ENCODE peak calls at places on chromosomes 3 and 15, in ten cellular contexts. One of them, this sample, is unnamed.
A peak's percentile ranks its signal among the peaks of the same experiment; 100 is the strongest.

GRCh38 chr15:80915462-80915861 is 74.2 kb downstream of the MESD start:
- DNase-seq in naive thymus-derived CD8-positive, alpha-beta T cell: no peak
- DNase-seq in activated CD8-positive, alpha-beta memory T cell treated with anti-CD3 and anti-CD28 coated beads, Interleukin-2, amount 50 U/mL, for 48 hours: no peak
- DNase-seq in stimulated activated CD4-positive, alpha-beta T cell treated with anti-CD3 and anti-CD28 coated beads, Interleukin-15, amount 100 ng/mL, for 1 hour: no peak
- DNase-seq in HS-27A: no peak
- DNase-seq in activated B cell treated with CpG ODN at 0.5 μM for 24 hours: no peak
- DNase-seq in NCI-H1105 treated with DMSO at 0.1 percent for 48 hours: no peak
- DNase-seq in body of pancreas: no peak
- DNase-seq in GM23248: no peak
- DNase-seq in mammary epithelial cell: no peak
- DNase-seq in this sample: no peak

GRCh38 chr3:110608566-110608965 is 463.1 kb upstream of the NECTIN3 start:
- DNase-seq in naive thymus-derived CD8-positive, alpha-beta T cell: no peak
- DNase-seq in activated CD8-positive, alpha-beta memory T cell treated with anti-CD3 and anti-CD28 coated beads, Interleukin-2, amount 50 U/mL, for 48 hours: no peak
- DNase-seq in stimulated activated CD4-positive, alpha-beta T cell treated with anti-CD3 and anti-CD28 coated beads, Interleukin-15, amount 100 ng/mL, for 1 hour: no peak
- DNase-seq in HS-27A: peak; percentile 53
- DNase-seq in activated B cell treated with CpG ODN at 0.5 μM for 24 hours: no peak
- DNase-seq in NCI-H1105 treated with DMSO at 0.1 percent for 48 hours: no peak
- DNase-seq in body of pancreas: no peak
- DNase-seq in GM23248: peak; percentile 27
- DNase-seq in mammary epithelial cell: no peak
- DNase-seq in this sample: no peak

GRCh38 chr3:31760654-31761053 is 220.4 kb downstream of the OSBPL10 start:
- DNase-seq in naive thymus-derived CD8-positive, alpha-beta T cell: no peak
- DNase-seq in activated CD8-positive, alpha-beta memory T cell treated with anti-CD3 and anti-CD28 coated beads, Interleukin-2, amount 50 U/mL, for 48 hours: no peak
- DNase-seq in stimulated activated CD4-positive, alpha-beta T cell treated with anti-CD3 and anti-CD28 coated beads, Interleukin-15, amount 100 ng/mL, for 1 hour: no peak
- DNase-seq in HS-27A: no peak
- DNase-seq in activated B cell treated with CpG ODN at 0.5 μM for 24 hours: no peak
- DNase-seq in NCI-H1105 treated with DMSO at 0.1 percent for 48 hours: no peak
- DNase-seq in body of pancreas: no peak
- DNase-seq in GM23248: no peak
- DNase-seq in mammary epithelial cell: no peak
- DNase-seq in this sample: no peak

GRCh38 chr3:127792664-127793292 is 29.5 kb downstream of the MGLL start:
- DNase-seq in naive thymus-derived CD8-positive, alpha-beta T cell: no peak
- DNase-seq in activated CD8-positive, alpha-beta memory T cell treated with anti-CD3 and anti-CD28 coated beads, Interleukin-2, amount 50 U/mL, for 48 hours: no peak
- DNase-seq in stimulated activated CD4-positive, alpha-beta T cell treated with anti-CD3 and anti-CD28 coated beads, Interleukin-15, amount 100 ng/mL, for 1 hour: no peak
- DNase-seq in HS-27A: peak; percentile 98
- DNase-seq in activated B cell treated with CpG ODN at 0.5 μM for 24 hours: no peak
- DNase-seq in NCI-H1105 treated with DMSO at 0.1 percent for 48 hours: no peak
- DNase-seq in body of pancreas: peak; percentile 45
- DNase-seq in GM23248: peak; percentile 83
- DNase-seq in mammary epithelial cell: peak; percentile 38
- DNase-seq in this sample: no peak

GRCh38 chr3:183061431-183062172 is 37.7 kb downstream of the MCCC1 start:
- DNase-seq in naive thymus-derived CD8-positive, alpha-beta T cell: no peak
- DNase-seq in activated CD8-positive, alpha-beta memory T cell treated with anti-CD3 and anti-CD28 coated beads, Interleukin-2, amount 50 U/mL, for 48 hours: no peak
- DNase-seq in stimulated activated CD4-positive, alpha-beta T cell treated with anti-CD3 and anti-CD28 coated beads, Interleukin-15, amount 100 ng/mL, for 1 hour: no peak
- DNase-seq in HS-27A: no peak
- DNase-seq in activated B cell treated with CpG ODN at 0.5 μM for 24 hours: no peak
- DNase-seq in NCI-H1105 treated with DMSO at 0.1 percent for 48 hours: no peak
- DNase-seq in body of pancreas: no peak
- DNase-seq in GM23248: no peak
- DNase-seq in mammary epithelial cell: no peak
- DNase-seq in this sample: no peak

GRCh38 chr3:140505256-140505655 is 172.6 kb upstream of the TRIM42 start:
- DNase-seq in naive thymus-derived CD8-positive, alpha-beta T cell: no peak
- DNase-seq in activated CD8-positive, alpha-beta memory T cell treated with anti-CD3 and anti-CD28 coated beads, Interleukin-2, amount 50 U/mL, for 48 hours: no peak
- DNase-seq in stimulated activated CD4-positive, alpha-beta T cell treated with anti-CD3 and anti-CD28 coated beads, Interleukin-15, amount 100 ng/mL, for 1 hour: no peak
- DNase-seq in HS-27A: no peak
- DNase-seq in activated B cell treated with CpG ODN at 0.5 μM for 24 hours: no peak
- DNase-seq in NCI-H1105 treated with DMSO at 0.1 percent for 48 hours: no peak
- DNase-seq in body of pancreas: no peak
- DNase-seq in GM23248: no peak
- DNase-seq in mammary epithelial cell: peak; percentile 78
- DNase-seq in this sample: no peak

GRCh38 chr3:144470646-144471045 is 499.0 kb downstream of the DIPK2A start:
- DNase-seq in naive thymus-derived CD8-positive, alpha-beta T cell: no peak
- DNase-seq in activated CD8-positive, alpha-beta memory T cell treated with anti-CD3 and anti-CD28 coated beads, Interleukin-2, amount 50 U/mL, for 48 hours: no peak
- DNase-seq in stimulated activated CD4-positive, alpha-beta T cell treated with anti-CD3 and anti-CD28 coated beads, Interleukin-15, amount 100 ng/mL, for 1 hour: no peak
- DNase-seq in HS-27A: no peak
- DNase-seq in activated B cell treated with CpG ODN at 0.5 μM for 24 hours: no peak
- DNase-seq in NCI-H1105 treated with DMSO at 0.1 percent for 48 hours: no peak
- DNase-seq in body of pancreas: no peak
- DNase-seq in GM23248: no peak
- DNase-seq in mammary epithelial cell: no peak
- DNase-seq in this sample: no peak

GRCh38 chr3:24373198-24373959 is 121.3 kb downstream of the THRB start:
- DNase-seq in naive thymus-derived CD8-positive, alpha-beta T cell: no peak
- DNase-seq in activated CD8-positive, alpha-beta memory T cell treated with anti-CD3 and anti-CD28 coated beads, Interleukin-2, amount 50 U/mL, for 48 hours: no peak
- DNase-seq in stimulated activated CD4-positive, alpha-beta T cell treated with anti-CD3 and anti-CD28 coated beads, Interleukin-15, amount 100 ng/mL, for 1 hour: no peak
- DNase-seq in HS-27A: no peak
- DNase-seq in activated B cell treated with CpG ODN at 0.5 μM for 24 hours: no peak
- DNase-seq in NCI-H1105 treated with DMSO at 0.1 percent for 48 hours: no peak
- DNase-seq in body of pancreas: peak; percentile 65
- DNase-seq in GM23248: no peak
- DNase-seq in mammary epithelial cell: no peak
- DNase-seq in this sample: no peak

GRCh38 chr15:101188517-101189340 is 63.1 kb downstream of the CHSY1 start:
- DNase-seq in naive thymus-derived CD8-positive, alpha-beta T cell: no peak
- DNase-seq in activated CD8-positive, alpha-beta memory T cell treated with anti-CD3 and anti-CD28 coated beads, Interleukin-2, amount 50 U/mL, for 48 hours: no peak
- DNase-seq in stimulated activated CD4-positive, alpha-beta T cell treated with anti-CD3 and anti-CD28 coated beads, Interleukin-15, amount 100 ng/mL, for 1 hour: no peak
- DNase-seq in HS-27A: peak; percentile 78
- DNase-seq in activated B cell treated with CpG ODN at 0.5 μM for 24 hours: no peak
- DNase-seq in NCI-H1105 treated with DMSO at 0.1 percent for 48 hours: no peak
- DNase-seq in body of pancreas: no peak
- DNase-seq in GM23248: peak; percentile 67
- DNase-seq in mammary epithelial cell: no peak
- DNase-seq in this sample: peak; percentile 55

GRCh38 chr15:45117327-45118130 is 3.4 kb downstream of the DUOXA2 start:
- DNase-seq in naive thymus-derived CD8-positive, alpha-beta T cell: no peak
- DNase-seq in activated CD8-positive, alpha-beta memory T cell treated with anti-CD3 and anti-CD28 coated beads, Interleukin-2, amount 50 U/mL, for 48 hours: no peak
- DNase-seq in stimulated activated CD4-positive, alpha-beta T cell treated with anti-CD3 and anti-CD28 coated beads, Interleukin-15, amount 100 ng/mL, for 1 hour: no peak
- DNase-seq in HS-27A: no peak
- DNase-seq in activated B cell treated with CpG ODN at 0.5 μM for 24 hours: no peak
- DNase-seq in NCI-H1105 treated with DMSO at 0.1 percent for 48 hours: no peak
- DNase-seq in body of pancreas: no peak
- DNase-seq in GM23248: no peak
- DNase-seq in mammary epithelial cell: no peak
- DNase-seq in this sample: no peak

GRCh38 chr3:149426325-149426724 is 48.2 kb upstream of the TM4SF4 start:
- DNase-seq in naive thymus-derived CD8-positive, alpha-beta T cell: no peak
- DNase-seq in activated CD8-positive, alpha-beta memory T cell treated with anti-CD3 and anti-CD28 coated beads, Interleukin-2, amount 50 U/mL, for 48 hours: no peak
- DNase-seq in stimulated activated CD4-positive, alpha-beta T cell treated with anti-CD3 and anti-CD28 coated beads, Interleukin-15, amount 100 ng/mL, for 1 hour: no peak
- DNase-seq in HS-27A: no peak
- DNase-seq in activated B cell treated with CpG ODN at 0.5 μM for 24 hours: no peak
- DNase-seq in NCI-H1105 treated with DMSO at 0.1 percent for 48 hours: no peak
- DNase-seq in body of pancreas: no peak
- DNase-seq in GM23248: no peak
- DNase-seq in mammary epithelial cell: no peak
- DNase-seq in this sample: no peak

GRCh38 chr3:147799601-147800000 is 390.4 kb downstream of the ZIC1 start:
- DNase-seq in naive thymus-derived CD8-positive, alpha-beta T cell: no peak
- DNase-seq in activated CD8-positive, alpha-beta memory T cell treated with anti-CD3 and anti-CD28 coated beads, Interleukin-2, amount 50 U/mL, for 48 hours: no peak
- DNase-seq in stimulated activated CD4-positive, alpha-beta T cell treated with anti-CD3 and anti-CD28 coated beads, Interleukin-15, amount 100 ng/mL, for 1 hour: no peak
- DNase-seq in HS-27A: no peak
- DNase-seq in activated B cell treated with CpG ODN at 0.5 μM for 24 hours: no peak
- DNase-seq in NCI-H1105 treated with DMSO at 0.1 percent for 48 hours: no peak
- DNase-seq in body of pancreas: no peak
- DNase-seq in GM23248: peak; percentile 36
- DNase-seq in mammary epithelial cell: no peak
- DNase-seq in this sample: no peak

GRCh38 chr15:52005748-52006701 is 13.0 kb upstream of the MAPK6 start:
- DNase-seq in naive thymus-derived CD8-positive, alpha-beta T cell: no peak
- DNase-seq in activated CD8-positive, alpha-beta memory T cell treated with anti-CD3 and anti-CD28 coated beads, Interleukin-2, amount 50 U/mL, for 48 hours: peak; percentile 57
- DNase-seq in stimulated activated CD4-positive, alpha-beta T cell treated with anti-CD3 and anti-CD28 coated beads, Interleukin-15, amount 100 ng/mL, for 1 hour: no peak
- DNase-seq in HS-27A: no peak
- DNase-seq in activated B cell treated with CpG ODN at 0.5 μM for 24 hours: no peak
- DNase-seq in NCI-H1105 treated with DMSO at 0.1 percent for 48 hours: no peak
- DNase-seq in body of pancreas: no peak
- DNase-seq in GM23248: peak; percentile 81
- DNase-seq in mammary epithelial cell: peak; percentile 70
- DNase-seq in this sample: peak; percentile 74

GRCh38 chr15:70451861-70452653 is 311.3 kb downstream of the UACA start:
- DNase-seq in naive thymus-derived CD8-positive, alpha-beta T cell: no peak
- DNase-seq in activated CD8-positive, alpha-beta memory T cell treated with anti-CD3 and anti-CD28 coated beads, Interleukin-2, amount 50 U/mL, for 48 hours: no peak
- DNase-seq in stimulated activated CD4-positive, alpha-beta T cell treated with anti-CD3 and anti-CD28 coated beads, Interleukin-15, amount 100 ng/mL, for 1 hour: peak; percentile 28
- DNase-seq in HS-27A: no peak
- DNase-seq in activated B cell treated with CpG ODN at 0.5 μM for 24 hours: no peak
- DNase-seq in NCI-H1105 treated with DMSO at 0.1 percent for 48 hours: no peak
- DNase-seq in body of pancreas: no peak
- DNase-seq in GM23248: no peak
- DNase-seq in mammary epithelial cell: no peak
- DNase-seq in this sample: no peak

GRCh38 chr15:47473857-47474256 is 243.4 kb upstream of the SEMA6D start:
- DNase-seq in naive thymus-derived CD8-positive, alpha-beta T cell: no peak
- DNase-seq in activated CD8-positive, alpha-beta memory T cell treated with anti-CD3 and anti-CD28 coated beads, Interleukin-2, amount 50 U/mL, for 48 hours: no peak
- DNase-seq in stimulated activated CD4-positive, alpha-beta T cell treated with anti-CD3 and anti-CD28 coated beads, Interleukin-15, amount 100 ng/mL, for 1 hour: no peak
- DNase-seq in HS-27A: no peak
- DNase-seq in activated B cell treated with CpG ODN at 0.5 μM for 24 hours: no peak
- DNase-seq in NCI-H1105 treated with DMSO at 0.1 percent for 48 hours: no peak
- DNase-seq in body of pancreas: peak; percentile 81
- DNase-seq in GM23248: peak; percentile 7
- DNase-seq in mammary epithelial cell: no peak
- DNase-seq in this sample: no peak

GRCh38 chr15:77901251-77901881 is 176.1 kb downstream of the TBC1D2B start:
- DNase-seq in naive thymus-derived CD8-positive, alpha-beta T cell: no peak
- DNase-seq in activated CD8-positive, alpha-beta memory T cell treated with anti-CD3 and anti-CD28 coated beads, Interleukin-2, amount 50 U/mL, for 48 hours: no peak
- DNase-seq in stimulated activated CD4-positive, alpha-beta T cell treated with anti-CD3 and anti-CD28 coated beads, Interleukin-15, amount 100 ng/mL, for 1 hour: no peak
- DNase-seq in HS-27A: no peak
- DNase-seq in activated B cell treated with CpG ODN at 0.5 μM for 24 hours: no peak
- DNase-seq in NCI-H1105 treated with DMSO at 0.1 percent for 48 hours: no peak
- DNase-seq in body of pancreas: no peak
- DNase-seq in GM23248: no peak
- DNase-seq in mammary epithelial cell: no peak
- DNase-seq in this sample: no peak

GRCh38 chr3:64079369-64080160 is 56.3 kb upstream of the PSMD6 start:
- DNase-seq in naive thymus-derived CD8-positive, alpha-beta T cell: no peak
- DNase-seq in activated CD8-positive, alpha-beta memory T cell treated with anti-CD3 and anti-CD28 coated beads, Interleukin-2, amount 50 U/mL, for 48 hours: no peak
- DNase-seq in stimulated activated CD4-positive, alpha-beta T cell treated with anti-CD3 and anti-CD28 coated beads, Interleukin-15, amount 100 ng/mL, for 1 hour: no peak
- DNase-seq in HS-27A: no peak
- DNase-seq in activated B cell treated with CpG ODN at 0.5 μM for 24 hours: no peak
- DNase-seq in NCI-H1105 treated with DMSO at 0.1 percent for 48 hours: no peak
- DNase-seq in body of pancreas: no peak
- DNase-seq in GM23248: peak; percentile 81
- DNase-seq in mammary epithelial cell: no peak
- DNase-seq in this sample: no peak

GRCh38 chr3:194100856-194101390 is 35.0 kb upstream of the HES1 start:
- DNase-seq in naive thymus-derived CD8-positive, alpha-beta T cell: no peak
- DNase-seq in activated CD8-positive, alpha-beta memory T cell treated with anti-CD3 and anti-CD28 coated beads, Interleukin-2, amount 50 U/mL, for 48 hours: no peak
- DNase-seq in stimulated activated CD4-positive, alpha-beta T cell treated with anti-CD3 and anti-CD28 coated beads, Interleukin-15, amount 100 ng/mL, for 1 hour: no peak
- DNase-seq in HS-27A: no peak
- DNase-seq in activated B cell treated with CpG ODN at 0.5 μM for 24 hours: peak; percentile 44
- DNase-seq in NCI-H1105 treated with DMSO at 0.1 percent for 48 hours: no peak
- DNase-seq in body of pancreas: no peak
- DNase-seq in GM23248: no peak
- DNase-seq in mammary epithelial cell: no peak
- DNase-seq in this sample: peak; percentile 71

GRCh38 chr3:73592154-73592877 is 32.4 kb downstream of the PDZRN3 start:
- DNase-seq in naive thymus-derived CD8-positive, alpha-beta T cell: no peak
- DNase-seq in activated CD8-positive, alpha-beta memory T cell treated with anti-CD3 and anti-CD28 coated beads, Interleukin-2, amount 50 U/mL, for 48 hours: no peak
- DNase-seq in stimulated activated CD4-positive, alpha-beta T cell treated with anti-CD3 and anti-CD28 coated beads, Interleukin-15, amount 100 ng/mL, for 1 hour: no peak
- DNase-seq in HS-27A: no peak
- DNase-seq in activated B cell treated with CpG ODN at 0.5 μM for 24 hours: no peak
- DNase-seq in NCI-H1105 treated with DMSO at 0.1 percent for 48 hours: peak; percentile 93
- DNase-seq in body of pancreas: no peak
- DNase-seq in GM23248: no peak
- DNase-seq in mammary epithelial cell: no peak
- DNase-seq in this sample: no peak

GRCh38 chr3:141328286-141329166 is 39.8 kb upstream of the ZBTB38 start:
- DNase-seq in naive thymus-derived CD8-positive, alpha-beta T cell: no peak
- DNase-seq in activated CD8-positive, alpha-beta memory T cell treated with anti-CD3 and anti-CD28 coated beads, Interleukin-2, amount 50 U/mL, for 48 hours: no peak
- DNase-seq in stimulated activated CD4-positive, alpha-beta T cell treated with anti-CD3 and anti-CD28 coated beads, Interleukin-15, amount 100 ng/mL, for 1 hour: no peak
- DNase-seq in HS-27A: no peak
- DNase-seq in activated B cell treated with CpG ODN at 0.5 μM for 24 hours: no peak
- DNase-seq in NCI-H1105 treated with DMSO at 0.1 percent for 48 hours: no peak
- DNase-seq in body of pancreas: peak; percentile 39
- DNase-seq in GM23248: no peak
- DNase-seq in mammary epithelial cell: no peak
- DNase-seq in this sample: peak; percentile 59

GRCh38 chr3:115401298-115401697 is 222.0 kb upstream of the GAP43 start:
- DNase-seq in naive thymus-derived CD8-positive, alpha-beta T cell: no peak
- DNase-seq in activated CD8-positive, alpha-beta memory T cell treated with anti-CD3 and anti-CD28 coated beads, Interleukin-2, amount 50 U/mL, for 48 hours: no peak
- DNase-seq in stimulated activated CD4-positive, alpha-beta T cell treated with anti-CD3 and anti-CD28 coated beads, Interleukin-15, amount 100 ng/mL, for 1 hour: no peak
- DNase-seq in HS-27A: peak; percentile 65
- DNase-seq in activated B cell treated with CpG ODN at 0.5 μM for 24 hours: no peak
- DNase-seq in NCI-H1105 treated with DMSO at 0.1 percent for 48 hours: no peak
- DNase-seq in body of pancreas: no peak
- DNase-seq in GM23248: peak; percentile 91
- DNase-seq in mammary epithelial cell: peak; percentile 40
- DNase-seq in this sample: no peak

GRCh38 chr3:86228106-86228505 is 762.8 kb downstream of the VGLL3 start:
- DNase-seq in naive thymus-derived CD8-positive, alpha-beta T cell: no peak
- DNase-seq in activated CD8-positive, alpha-beta memory T cell treated with anti-CD3 and anti-CD28 coated beads, Interleukin-2, amount 50 U/mL, for 48 hours: no peak
- DNase-seq in stimulated activated CD4-positive, alpha-beta T cell treated with anti-CD3 and anti-CD28 coated beads, Interleukin-15, amount 100 ng/mL, for 1 hour: no peak
- DNase-seq in HS-27A: no peak
- DNase-seq in activated B cell treated with CpG ODN at 0.5 μM for 24 hours: no peak
- DNase-seq in NCI-H1105 treated with DMSO at 0.1 percent for 48 hours: no peak
- DNase-seq in body of pancreas: no peak
- DNase-seq in GM23248: no peak
- DNase-seq in mammary epithelial cell: no peak
- DNase-seq in this sample: no peak

GRCh38 chr15:62506217-62506805 is 341.2 kb upstream of the C2CD4B start:
- DNase-seq in naive thymus-derived CD8-positive, alpha-beta T cell: no peak
- DNase-seq in activated CD8-positive, alpha-beta memory T cell treated with anti-CD3 and anti-CD28 coated beads, Interleukin-2, amount 50 U/mL, for 48 hours: no peak
- DNase-seq in stimulated activated CD4-positive, alpha-beta T cell treated with anti-CD3 and anti-CD28 coated beads, Interleukin-15, amount 100 ng/mL, for 1 hour: no peak
- DNase-seq in HS-27A: peak; percentile 51
- DNase-seq in activated B cell treated with CpG ODN at 0.5 μM for 24 hours: no peak
- DNase-seq in NCI-H1105 treated with DMSO at 0.1 percent for 48 hours: no peak
- DNase-seq in body of pancreas: peak; percentile 12
- DNase-seq in GM23248: peak; percentile 76
- DNase-seq in mammary epithelial cell: no peak
- DNase-seq in this sample: no peak

GRCh38 chr3:52517796-52518722 is 15.6 kb downstream of the NT5DC2 start:
- DNase-seq in naive thymus-derived CD8-positive, alpha-beta T cell: no peak
- DNase-seq in activated CD8-positive, alpha-beta memory T cell treated with anti-CD3 and anti-CD28 coated beads, Interleukin-2, amount 50 U/mL, for 48 hours: no peak
- DNase-seq in stimulated activated CD4-positive, alpha-beta T cell treated with anti-CD3 and anti-CD28 coated beads, Interleukin-15, amount 100 ng/mL, for 1 hour: no peak
- DNase-seq in HS-27A: no peak
- DNase-seq in activated B cell treated with CpG ODN at 0.5 μM for 24 hours: no peak
- DNase-seq in NCI-H1105 treated with DMSO at 0.1 percent for 48 hours: no peak
- DNase-seq in body of pancreas: no peak
- DNase-seq in GM23248: no peak
- DNase-seq in mammary epithelial cell: no peak
- DNase-seq in this sample: no peak

GRCh38 chr15:85030301-85031049 is 48.8 kb downstream of the PDE8A start:
- DNase-seq in naive thymus-derived CD8-positive, alpha-beta T cell: no peak
- DNase-seq in activated CD8-positive, alpha-beta memory T cell treated with anti-CD3 and anti-CD28 coated beads, Interleukin-2, amount 50 U/mL, for 48 hours: no peak
- DNase-seq in stimulated activated CD4-positive, alpha-beta T cell treated with anti-CD3 and anti-CD28 coated beads, Interleukin-15, amount 100 ng/mL, for 1 hour: no peak
- DNase-seq in HS-27A: no peak
- DNase-seq in activated B cell treated with CpG ODN at 0.5 μM for 24 hours: no peak
- DNase-seq in NCI-H1105 treated with DMSO at 0.1 percent for 48 hours: no peak
- DNase-seq in body of pancreas: no peak
- DNase-seq in GM23248: peak; percentile 77
- DNase-seq in mammary epithelial cell: peak; percentile 53
- DNase-seq in this sample: no peak